ENCODE peak calls at places on chromosomes 4 and X, in nine cellular contexts. One of them, this sample, is unnamed.

GRCh38 chr4:30153427-30153826 is 566.7 kb upstream of the PCDH7 start:
- DNase-seq in mesothelial cell of epicardium: no peak
- DNase-seq in astrocyte of the cerebellum: no peak
- DNase-seq in fibroblast of pulmonary artery: no peak
- DNase-seq in MCF 10A: no peak
- DNase-seq in right atrium auricular region: no peak
- DNase-seq in bronchial epithelial cell: no peak
- DNase-seq in RWPE1: no peak
- DNase-seq in K562: no peak
- DNase-seq in this sample: no peak

GRCh38 chr4:70778888-70779422 is 57.2 kb downstream of the RUFY3 start:
- DNase-seq in mesothelial cell of epicardium: no peak
- DNase-seq in astrocyte of the cerebellum: no peak
- DNase-seq in fibroblast of pulmonary artery: peak; percentile 55
- DNase-seq in MCF 10A: no peak
- DNase-seq in right atrium auricular region: no peak
- DNase-seq in bronchial epithelial cell: peak; percentile 22
- DNase-seq in RWPE1: no peak
- DNase-seq in K562: no peak
- DNase-seq in this sample: peak; percentile 90

GRCh38 chr4:103306870-103307345 is 108.8 kb upstream of the CENPE start:
- DNase-seq in mesothelial cell of epicardium: peak; percentile 53
- DNase-seq in astrocyte of the cerebellum: no peak
- DNase-seq in fibroblast of pulmonary artery: peak; percentile 6
- DNase-seq in MCF 10A: no peak
- DNase-seq in right atrium auricular region: no peak
- DNase-seq in bronchial epithelial cell: peak; percentile 10
- DNase-seq in RWPE1: no peak
- DNase-seq in K562: no peak
- DNase-seq in this sample: peak; percentile 10

GRCh38 chr4:16659120-16659519 is 239.3 kb downstream of the LDB2 start:
- DNase-seq in mesothelial cell of epicardium: no peak
- DNase-seq in astrocyte of the cerebellum: peak; percentile 27
- DNase-seq in fibroblast of pulmonary artery: no peak
- DNase-seq in MCF 10A: no peak
- DNase-seq in right atrium auricular region: no peak
- DNase-seq in bronchial epithelial cell: no peak
- DNase-seq in RWPE1: no peak
- DNase-seq in K562: no peak
- DNase-seq in this sample: no peak

GRCh38 chr4:88177981-88178632 is 19.7 kb upstream of the ABCG2 start:
- DNase-seq in mesothelial cell of epicardium: no peak
- DNase-seq in astrocyte of the cerebellum: peak; percentile 27
- DNase-seq in fibroblast of pulmonary artery: peak; percentile 68
- DNase-seq in MCF 10A: peak; percentile 83
- DNase-seq in right atrium auricular region: no peak
- DNase-seq in bronchial epithelial cell: peak; percentile 93
- DNase-seq in RWPE1: peak; percentile 62
- DNase-seq in K562: peak; percentile 17
- DNase-seq in this sample: peak; percentile 80

GRCh38 chrX:15465896-15466651 is 27.1 kb downstream of the PIR start:
- DNase-seq in mesothelial cell of epicardium: no peak
- DNase-seq in astrocyte of the cerebellum: no peak
- DNase-seq in fibroblast of pulmonary artery: peak; percentile 56
- DNase-seq in MCF 10A: peak; percentile 16
- DNase-seq in right atrium auricular region: no peak
- DNase-seq in bronchial epithelial cell: no peak
- DNase-seq in RWPE1: no peak
- DNase-seq in K562: no peak
- DNase-seq in this sample: peak; percentile 48

GRCh38 chr4:83917572-83917971 is 381.7 kb downstream of the GPAT3 start:
- DNase-seq in mesothelial cell of epicardium: no peak
- DNase-seq in astrocyte of the cerebellum: no peak
- DNase-seq in fibroblast of pulmonary artery: peak; percentile 51
- DNase-seq in MCF 10A: peak; percentile 65
- DNase-seq in right atrium auricular region: no peak
- DNase-seq in bronchial epithelial cell: peak; percentile 22
- DNase-seq in RWPE1: no peak
- DNase-seq in K562: peak; percentile 8
- DNase-seq in this sample: peak; percentile 29

GRCh38 chrX:130121505-130121800 is 11.2 kb upstream of the ELF4 start:
- DNase-seq in mesothelial cell of epicardium: no peak
- DNase-seq in astrocyte of the cerebellum: no peak
- DNase-seq in fibroblast of pulmonary artery: no peak
- DNase-seq in MCF 10A: no peak
- DNase-seq in right atrium auricular region: no peak
- DNase-seq in bronchial epithelial cell: no peak
- DNase-seq in RWPE1: no peak
- DNase-seq in K562: no peak
- DNase-seq in this sample: no peak

GRCh38 chr4:125314676-125315570 is at the start of gene FAT4:
- DNase-seq in mesothelial cell of epicardium: peak; percentile 90
- DNase-seq in astrocyte of the cerebellum: peak; percentile 95
- DNase-seq in fibroblast of pulmonary artery: peak; percentile 99
- DNase-seq in MCF 10A: peak; percentile 95
- DNase-seq in right atrium auricular region: peak; percentile 96
- DNase-seq in bronchial epithelial cell: peak; percentile 86
- DNase-seq in RWPE1: peak; percentile 89
- DNase-seq in K562: peak; percentile 12
- DNase-seq in this sample: peak; percentile 100

GRCh38 chr4:22220965-22221364 is 272.4 kb upstream of the KCNIP4 start:
- DNase-seq in mesothelial cell of epicardium: no peak
- DNase-seq in astrocyte of the cerebellum: no peak
- DNase-seq in fibroblast of pulmonary artery: peak; percentile 14
- DNase-seq in MCF 10A: no peak
- DNase-seq in right atrium auricular region: no peak
- DNase-seq in bronchial epithelial cell: no peak
- DNase-seq in RWPE1: no peak
- DNase-seq in K562: no peak
- DNase-seq in this sample: no peak

GRCh38 chrX:136046295-136046894 is 61.2 kb downstream of the SLC9A6 start:
- DNase-seq in mesothelial cell of epicardium: no peak
- DNase-seq in astrocyte of the cerebellum: peak; percentile 4
- DNase-seq in fibroblast of pulmonary artery: peak; percentile 41
- DNase-seq in MCF 10A: no peak
- DNase-seq in right atrium auricular region: no peak
- DNase-seq in bronchial epithelial cell: peak; percentile 15
- DNase-seq in RWPE1: no peak
- DNase-seq in K562: no peak
- DNase-seq in this sample: peak; percentile 77

GRCh38 chrX:47247206-47247998 is 14.6 kb downstream of the USP11 start:
- DNase-seq in mesothelial cell of epicardium: no peak
- DNase-seq in astrocyte of the cerebellum: peak; percentile 34
- DNase-seq in fibroblast of pulmonary artery: peak; percentile 25
- DNase-seq in MCF 10A: no peak
- DNase-seq in right atrium auricular region: no peak
- DNase-seq in bronchial epithelial cell: peak; percentile 22
- DNase-seq in RWPE1: no peak
- DNase-seq in K562: no peak
- DNase-seq in this sample: peak; percentile 33

GRCh38 chr4:85741921-85742591 is 267.1 kb downstream of the ARHGAP24 start:
- DNase-seq in mesothelial cell of epicardium: no peak
- DNase-seq in astrocyte of the cerebellum: no peak
- DNase-seq in fibroblast of pulmonary artery: no peak
- DNase-seq in MCF 10A: no peak
- DNase-seq in right atrium auricular region: no peak
- DNase-seq in bronchial epithelial cell: no peak
- DNase-seq in RWPE1: no peak
- DNase-seq in K562: no peak
- DNase-seq in this sample: no peak

GRCh38 chr4:151226004-151226932 is 50.7 kb upstream of the PRSS48 start:
- DNase-seq in mesothelial cell of epicardium: no peak
- DNase-seq in astrocyte of the cerebellum: peak; percentile 76
- DNase-seq in fibroblast of pulmonary artery: peak; percentile 88
- DNase-seq in MCF 10A: peak; percentile 79
- DNase-seq in right atrium auricular region: no peak
- DNase-seq in bronchial epithelial cell: peak; percentile 92
- DNase-seq in RWPE1: peak; percentile 79
- DNase-seq in K562: no peak
- DNase-seq in this sample: peak; percentile 93

GRCh38 chr4:7255488-7255881 is 63.1 kb downstream of the SORCS2 start:
- DNase-seq in mesothelial cell of epicardium: no peak
- DNase-seq in astrocyte of the cerebellum: no peak
- DNase-seq in fibroblast of pulmonary artery: no peak
- DNase-seq in MCF 10A: no peak
- DNase-seq in right atrium auricular region: no peak
- DNase-seq in bronchial epithelial cell: no peak
- DNase-seq in RWPE1: no peak
- DNase-seq in K562: no peak
- DNase-seq in this sample: no peak

GRCh38 chrX:65196758-65197371 is 220.6 kb upstream of the ZC4H2 start:
- DNase-seq in mesothelial cell of epicardium: no peak
- DNase-seq in astrocyte of the cerebellum: no peak
- DNase-seq in fibroblast of pulmonary artery: no peak
- DNase-seq in MCF 10A: no peak
- DNase-seq in right atrium auricular region: no peak
- DNase-seq in bronchial epithelial cell: no peak
- DNase-seq in RWPE1: no peak
- DNase-seq in K562: no peak
- DNase-seq in this sample: no peak

GRCh38 chr4:111630705-111631104 is 514.5 kb upstream of the FAM241A start:
- DNase-seq in mesothelial cell of epicardium: no peak
- DNase-seq in astrocyte of the cerebellum: no peak
- DNase-seq in fibroblast of pulmonary artery: peak; percentile 51
- DNase-seq in MCF 10A: peak; percentile 40
- DNase-seq in right atrium auricular region: no peak
- DNase-seq in bronchial epithelial cell: peak; percentile 39
- DNase-seq in RWPE1: no peak
- DNase-seq in K562: no peak
- DNase-seq in this sample: peak; percentile 59

GRCh38 chr4:133151681-133152329 is 2.7 kb downstream of the PCDH10 start:
- DNase-seq in mesothelial cell of epicardium: peak; percentile 51
- DNase-seq in astrocyte of the cerebellum: no peak
- DNase-seq in fibroblast of pulmonary artery: peak; percentile 52
- DNase-seq in MCF 10A: no peak
- DNase-seq in right atrium auricular region: no peak
- DNase-seq in bronchial epithelial cell: no peak
- DNase-seq in RWPE1: no peak
- DNase-seq in K562: no peak
- DNase-seq in this sample: peak; percentile 15
- TF ChIP-seq CTCF in mesothelial cell of epicardium: peak; percentile 35
- TF ChIP-seq CTCF in astrocyte of the cerebellum: peak; percentile 32
- TF ChIP-seq CTCF in fibroblast of pulmonary artery: no peak
- TF ChIP-seq CTCF in MCF 10A: no peak
- TF ChIP-seq CTCF in right atrium auricular region: no peak
- TF ChIP-seq CTCF in bronchial epithelial cell: no peak
- TF ChIP-seq CTCF in RWPE1: peak; percentile 17
- TF ChIP-seq CTCF in K562: no peak
- TF ChIP-seq CTCF in this sample: peak; percentile 15

DNA sequence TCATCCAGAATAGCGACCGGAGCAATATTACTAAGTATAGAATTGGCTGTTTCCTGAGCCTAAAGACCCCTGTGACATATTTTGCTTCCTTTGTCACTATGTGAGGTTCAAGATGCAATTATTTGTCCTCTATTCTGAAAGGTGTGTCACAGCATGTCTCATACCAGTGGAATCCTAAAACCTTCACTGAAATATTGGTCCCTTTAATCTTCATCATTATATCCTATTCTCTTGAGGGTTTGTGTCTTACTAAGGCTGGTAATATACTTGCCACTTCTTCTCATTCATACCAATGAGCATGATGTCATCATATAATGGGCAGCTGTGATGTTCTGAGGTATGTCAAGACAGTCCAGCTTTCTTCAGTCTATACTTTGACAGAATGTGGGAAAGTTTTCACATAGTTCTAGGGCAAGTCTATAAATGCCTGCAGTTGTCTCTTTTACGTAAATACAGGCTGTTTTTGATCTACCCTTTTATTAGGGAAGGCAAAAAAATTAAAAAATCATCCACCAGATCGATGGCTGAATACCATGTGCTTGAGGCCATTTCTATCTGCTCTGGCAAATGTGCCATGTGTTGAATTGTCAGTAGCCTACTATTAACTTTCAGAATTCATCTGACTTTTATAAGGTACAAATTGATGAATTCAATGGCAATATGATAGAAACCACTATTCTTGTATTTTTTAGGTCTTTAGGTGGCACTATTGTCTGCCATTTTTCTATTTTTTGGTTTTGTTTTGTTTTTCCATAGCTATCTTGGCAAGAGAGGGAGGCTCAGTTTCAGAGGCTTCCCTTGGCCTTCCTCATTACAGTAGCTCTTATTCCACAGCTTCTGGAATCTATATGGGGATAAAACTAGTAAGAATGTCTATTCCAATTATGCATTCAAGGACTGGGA is 209.0 kb downstream of the PPARGC1A start:
- DNase-seq in mesothelial cell of epicardium: no peak
- DNase-seq in astrocyte of the cerebellum: no peak
- DNase-seq in fibroblast of pulmonary artery: peak; percentile 2
- DNase-seq in MCF 10A: peak; percentile 9
- DNase-seq in right atrium auricular region: no peak
- DNase-seq in bronchial epithelial cell: no peak
- DNase-seq in RWPE1: no peak
- DNase-seq in K562: no peak
- DNase-seq in this sample: peak; percentile 1
- TF ChIP-seq CTCF in mesothelial cell of epicardium: no peak
- TF ChIP-seq CTCF in astrocyte of the cerebellum: peak; percentile 5
- TF ChIP-seq CTCF in fibroblast of pulmonary artery: no peak
- TF ChIP-seq CTCF in MCF 10A: no peak
- TF ChIP-seq CTCF in right atrium auricular region: peak; percentile 33
- TF ChIP-seq CTCF in bronchial epithelial cell: no peak
- TF ChIP-seq CTCF in RWPE1: no peak
- TF ChIP-seq CTCF in K562: no peak
- TF ChIP-seq CTCF in this sample: no peak

GRCh38 chr4:107035711-107036601 is at the start of gene DKK2:
- DNase-seq in mesothelial cell of epicardium: peak; percentile 42
- DNase-seq in astrocyte of the cerebellum: no peak
- DNase-seq in fibroblast of pulmonary artery: no peak
- DNase-seq in MCF 10A: peak; percentile 65
- DNase-seq in right atrium auricular region: peak; percentile 59
- DNase-seq in bronchial epithelial cell: peak; percentile 27
- DNase-seq in RWPE1: peak; percentile 10
- DNase-seq in K562: no peak
- DNase-seq in this sample: peak; percentile 36
- TF ChIP-seq CTCF in mesothelial cell of epicardium: no peak
- TF ChIP-seq CTCF in astrocyte of the cerebellum: no peak
- TF ChIP-seq CTCF in fibroblast of pulmonary artery: no peak
- TF ChIP-seq CTCF in MCF 10A: no peak
- TF ChIP-seq CTCF in right atrium auricular region: no peak
- TF ChIP-seq CTCF in bronchial epithelial cell: no peak
- TF ChIP-seq CTCF in RWPE1: no peak
- TF ChIP-seq CTCF in K562: no peak
- TF ChIP-seq CTCF in this sample: no peak

DNA sequence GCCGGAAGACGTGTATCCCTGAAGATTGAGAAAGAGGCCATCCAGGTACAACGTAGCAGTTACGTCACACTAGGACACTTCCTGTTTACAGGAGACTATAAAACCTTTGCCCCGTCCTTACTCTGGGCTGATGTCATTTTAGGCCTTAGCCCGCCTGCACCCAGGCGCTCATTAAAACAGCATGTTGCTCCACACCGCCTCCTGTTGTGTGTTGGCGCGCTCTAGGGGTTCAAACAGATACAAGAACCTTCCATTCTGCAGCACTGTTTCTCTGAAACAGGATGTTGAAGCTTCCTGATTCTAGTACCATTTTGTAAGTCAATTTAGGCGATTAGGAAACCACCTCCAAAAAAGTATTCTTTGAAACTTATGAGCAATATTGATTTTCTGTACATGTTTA is 722.1 kb downstream of the PCDH7 start:
- DNase-seq in mesothelial cell of epicardium: no peak
- DNase-seq in astrocyte of the cerebellum: no peak
- DNase-seq in fibroblast of pulmonary artery: no peak
- DNase-seq in MCF 10A: no peak
- DNase-seq in right atrium auricular region: no peak
- DNase-seq in bronchial epithelial cell: no peak
- DNase-seq in RWPE1: no peak
- DNase-seq in K562: no peak
- DNase-seq in this sample: no peak
- TF ChIP-seq CTCF in mesothelial cell of epicardium: no peak
- TF ChIP-seq CTCF in astrocyte of the cerebellum: no peak
- TF ChIP-seq CTCF in fibroblast of pulmonary artery: no peak
- TF ChIP-seq CTCF in MCF 10A: no peak
- TF ChIP-seq CTCF in right atrium auricular region: no peak
- TF ChIP-seq CTCF in bronchial epithelial cell: no peak
- TF ChIP-seq CTCF in RWPE1: no peak
- TF ChIP-seq CTCF in K562: no peak
- TF ChIP-seq CTCF in this sample: no peak

This sample was measured in choroid plexus epithelial cell.